ENCODE peak calls at places on chromosomes 13 and 19, in seven cellular contexts. A is fibroblast of mammary gland, O is left ventricle myocardium inferior, Q is spleen, C is A549, M is psoas muscle, P is tibial nerve. B is an unnamed sample.

GRCh38 chr19:35529241-35530218 is 1.4 kb upstream of the SBSN start:
- DNase-seq in Q (no peak), P (no peak), M (no peak), C (no peak), O (no peak), A (no peak), B (no peak)

GRCh38 chr13:59360916-59361315 is 802.8 kb downstream of the DIAPH3 start:
- DNase-seq in O (no peak), M (no peak), P (no peak), C (no peak), Q (no peak), A (no peak), B (no peak)

GRCh38 chr19:35783469-35784400 is 8.4 kb downstream of the ARHGAP33 start:
- DNase-seq in M (no peak), O (no peak), Q (no peak), P (no peak), A (no peak), C (no peak), B (no peak)

GRCh38 chr19:3605361-3605760 is 1.3 kb downstream of the TBXA2R start:
- DNase-seq in A (no peak), C (no peak), M (no peak), P (no peak), Q (no peak), O (no peak), B (no peak)

GRCh38 chr13:31733066-31733465 is 6.3 kb upstream of the RXFP2 start:
- DNase-seq in M (no peak), Q (no peak), C (no peak), A (no peak), P (no peak), O (no peak), B (peak)

GRCh38 chr13:66943530-66943929 is 286.6 kb downstream of the PCDH9 start:
- DNase-seq in M (no peak), Q (no peak), P (no peak), C (no peak), A (no peak), O (no peak), B (no peak)

GRCh38 chr19:56595548-56595899 is 422 bp downstream of the ZNF71 start:
- DNase-seq in M (no peak), O (no peak), Q (no peak), C (no peak), A (peak), P (no peak), B (no peak)

GRCh38 chr13:106612688-106613087 is 44.8 kb upstream of the ARGLU1 start:
- DNase-seq in C (no peak), Q (no peak), A (peak), P (peak), M (peak), O (peak), B (peak)

GRCh38 chr13:37884026-37884425 is 14.5 kb upstream of the TRPC4 start:
- DNase-seq in P (no peak), Q (no peak), O (no peak), C (no peak), A (no peak), M (no peak), B (no peak)

GRCh38 chr13:33270906-33271538 is 14.5 kb downstream of the STARD13 start:
- DNase-seq in C (no peak), A (peak), Q (no peak), P (no peak), O (no peak), M (no peak), B (peak)

GRCh38 chr19:38211206-38211605 is 12.8 kb downstream of the DPF1 start:
- DNase-seq in M (no peak), Q (no peak), P (no peak), O (no peak), A (no peak), C (no peak), B (no peak)

DNA sequence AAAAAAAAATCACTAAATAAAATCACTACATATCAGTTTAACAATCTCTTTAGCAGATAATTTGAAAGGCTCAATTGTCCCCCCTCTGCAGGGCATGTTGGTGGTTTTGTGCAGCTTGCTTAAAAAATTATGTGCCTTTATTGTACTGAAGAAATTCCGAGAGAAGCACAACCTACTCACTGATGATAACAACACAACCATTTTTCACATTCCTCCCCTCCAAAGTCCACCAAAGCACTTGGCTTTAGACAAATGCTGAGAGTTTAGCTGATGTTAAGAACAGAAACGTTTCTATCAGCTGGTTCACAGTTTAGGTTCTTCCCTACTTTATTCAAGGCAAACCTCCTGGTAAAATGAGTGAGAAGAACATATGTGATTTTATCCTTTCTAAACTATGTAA is 923 bp downstream of the DOCK9 start:
- DNase-seq in Q (no peak), C (no peak), P (no peak), M (no peak), O (no peak), A (no peak), B (peak)
- H3K4me3 ChIP-seq in Q (no peak), C (no peak), P (peak), M (peak), O (peak), A (no peak), B (peak)

DNA sequence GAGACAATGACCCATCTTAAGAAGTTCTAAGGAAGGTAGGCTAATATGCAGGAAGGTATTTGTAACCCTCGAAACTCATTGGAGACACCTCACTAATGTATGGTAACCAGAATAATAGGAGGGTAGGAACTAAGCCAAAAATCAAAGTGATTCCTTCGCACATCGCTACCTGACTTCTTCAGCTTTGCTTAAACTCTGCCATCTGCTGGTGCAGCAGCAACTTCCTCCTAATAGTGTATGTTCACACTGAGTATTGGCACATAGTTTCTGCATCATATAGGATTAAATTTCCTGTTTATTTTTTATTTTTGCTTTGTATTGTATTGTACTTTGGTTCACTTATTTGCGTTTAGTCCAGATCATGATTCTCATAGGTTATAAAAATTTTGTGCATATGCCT is 676.2 kb downstream of the GPC5 start:
- DNase-seq in O (no peak), A (no peak), C (no peak), M (no peak), Q (no peak), P (no peak), B (no peak)
- TF ChIP-seq CTCF in O (peak), A (no peak), C (peak), M (no peak), Q (peak), P (no peak), B (no peak)

DNA sequence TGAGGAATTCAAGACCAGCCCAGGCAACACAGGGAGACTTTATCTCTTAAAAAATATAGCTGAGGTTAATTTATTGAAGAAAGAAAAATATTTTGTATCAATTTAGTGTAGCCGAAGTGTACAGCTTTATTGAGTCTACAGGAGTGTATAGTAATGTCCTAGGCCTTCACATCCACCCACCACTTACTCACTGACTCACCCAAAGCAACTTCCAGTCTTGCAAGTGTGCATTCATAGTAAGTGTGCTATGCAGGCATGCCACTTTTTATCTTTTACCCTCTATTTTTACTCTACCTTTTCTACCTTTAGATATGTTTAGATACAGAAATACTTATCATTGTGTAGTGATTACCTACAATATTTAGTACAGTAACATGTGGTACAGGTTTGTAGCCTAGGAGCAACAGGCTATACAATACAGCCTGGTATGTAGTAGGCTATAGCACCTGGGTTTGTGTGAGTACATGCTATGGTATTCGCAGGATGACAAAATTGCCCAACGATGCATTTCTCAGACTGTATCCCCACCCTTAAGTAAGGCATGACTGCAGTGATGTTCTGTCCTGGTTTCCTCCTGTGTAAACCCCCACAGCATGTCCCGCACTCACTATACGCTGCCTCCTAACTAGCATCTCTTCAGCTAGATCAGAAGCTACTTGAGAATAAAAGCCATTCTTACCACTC is 15.3 kb upstream of the ATP12A start:
- DNase-seq in M (no peak), P (no peak), C (no peak), A (peak), Q (no peak), O (no peak), B (no peak)
- H3K4me3 ChIP-seq in M (no peak), P (no peak), C (no peak), A (no peak), Q (no peak), O (no peak), B (no peak)

DNA sequence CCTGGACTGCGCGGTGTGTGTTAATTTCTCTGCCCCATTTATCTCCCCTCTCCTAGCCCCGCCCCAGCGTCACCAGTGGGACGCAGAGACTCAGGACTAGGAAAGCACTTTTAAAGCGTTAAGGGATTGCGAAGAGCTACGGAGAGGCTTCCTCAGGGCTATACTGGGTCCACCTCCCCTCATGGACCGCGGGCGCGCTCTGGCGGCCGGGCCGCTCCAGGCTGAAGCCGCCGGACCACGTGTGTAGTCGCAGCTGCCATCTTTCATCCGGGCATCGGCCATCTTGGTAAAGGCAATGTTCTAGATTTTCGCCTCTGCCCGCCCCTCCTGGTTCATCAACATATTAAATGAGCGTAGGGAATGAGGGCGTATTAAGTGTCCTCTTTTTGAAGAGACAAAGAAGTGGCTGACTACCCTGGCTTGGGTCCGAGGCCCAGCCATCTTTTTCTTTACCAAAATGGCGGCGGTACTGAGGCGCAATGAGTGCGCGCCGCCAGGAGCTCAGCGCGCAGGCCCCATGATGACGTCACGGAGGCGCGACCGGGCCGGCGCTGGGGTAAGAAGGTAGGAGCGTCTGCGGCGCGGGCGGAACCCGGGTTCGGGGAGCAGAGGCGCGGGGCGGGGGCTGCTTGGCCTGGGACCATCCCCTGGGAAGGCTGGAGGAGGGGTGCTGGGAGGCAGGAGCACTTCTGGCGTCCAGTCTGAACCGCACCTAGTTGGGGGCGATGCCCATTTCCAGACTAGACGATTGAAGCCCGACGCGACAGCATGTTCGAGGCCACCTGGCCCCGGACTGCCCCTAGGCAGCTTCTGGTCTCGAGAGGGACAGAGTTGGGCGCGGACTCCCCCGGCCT is at the start of gene CCDC124:
- DNase-seq in O (peak), P (peak), C (peak), Q (peak), A (peak), M (peak), B (peak)
- TF ChIP-seq CTCF in O (peak), P (peak), C (peak), Q (peak), A (peak), M (peak), B (peak)

GRCh38 chr13:95676775-95677563 is at the start of gene DNAJC3:
- DNase-seq in M (peak), A (peak), O (peak), C (peak), Q (peak), P (peak), B (peak)

GRCh38 chr13:95676100-95676774 is 702 bp upstream of the DNAJC3 start:
- DNase-seq in A (peak), O (no peak), P (peak), Q (peak), M (no peak), C (peak), B (peak)

GRCh38 chr13:95671597-95671996 is 5.3 kb upstream of the DNAJC3 start:
- DNase-seq in Q (no peak), M (no peak), A (no peak), P (no peak), C (no peak), O (no peak), B (no peak)
- H3K4me3 ChIP-seq in Q (no peak), M (no peak), A (no peak), P (no peak), C (no peak), O (no peak), B (no peak)

GRCh38 chr19:52602931-52603330 is 32.8 kb downstream of the ZNF701 start:
- DNase-seq in C (no peak), A (peak), M (no peak), P (no peak), O (no peak), Q (no peak), B (no peak)

GRCh38 chr19:52599241-52599640 is 29.2 kb downstream of the ZNF701 start:
- DNase-seq in C (no peak), Q (no peak), M (no peak), O (no peak), A (no peak), P (no peak), B (no peak)

GRCh38 chr19:52600639-52601024 is 30.5 kb downstream of the ZNF701 start:
- DNase-seq in M (peak), C (no peak), Q (peak), A (no peak), P (no peak), O (no peak), B (no peak)

GRCh38 chr19:52601025-52601973 is 31.2 kb downstream of the ZNF701 start:
- DNase-seq in O (peak), M (peak), P (peak), C (no peak), Q (peak), A (peak), B (peak)

GRCh38 chr19:52603558-52604207 is 33.6 kb downstream of the ZNF701 start:
- DNase-seq in Q (no peak), A (peak), O (no peak), M (no peak), C (no peak), P (no peak), B (peak)
- TF ChIP-seq CTCF in Q (no peak), A (no peak), O (no peak), M (no peak), C (no peak), P (no peak), B (no peak)

DNA sequence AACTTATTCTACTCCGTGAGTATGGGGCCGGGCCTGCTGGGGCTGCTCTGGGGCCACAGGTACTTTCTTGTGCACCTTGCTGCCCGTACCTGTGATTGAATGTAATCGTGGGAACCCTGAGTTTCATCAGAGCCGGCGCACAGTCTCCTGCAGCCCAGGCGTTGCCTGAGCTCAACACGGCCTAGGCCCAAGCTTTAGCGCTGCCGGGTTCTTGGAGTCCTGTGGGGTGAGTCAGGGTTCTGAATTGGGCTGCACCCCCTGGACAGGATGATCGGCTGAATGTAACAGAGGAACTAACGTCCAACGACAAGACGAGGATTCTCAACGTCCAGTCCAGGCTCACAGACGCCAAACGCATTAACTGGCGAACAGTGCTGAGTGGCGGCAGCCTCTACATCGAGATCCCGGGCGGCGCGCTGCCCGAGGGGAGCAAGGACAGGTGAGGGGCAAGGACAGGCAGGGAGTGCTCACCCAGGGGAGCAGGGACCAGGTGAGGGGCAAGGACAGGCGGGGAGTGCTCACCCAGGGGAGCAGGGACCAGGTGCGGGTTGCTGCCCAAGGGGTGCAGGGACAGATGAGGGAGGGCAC is 10.4 kb downstream of the PEAK3 start:
- DNase-seq in C (no peak), O (no peak), P (no peak), A (peak), Q (peak), M (peak), B (peak)
- H3K4me3 ChIP-seq in C (peak), O (peak), P (peak), A (peak), Q (peak), M (peak), B (peak)